ENCODE peak calls at places on chromosomes 5 and 9, in four cellular contexts. J is GM12865, K is heart right ventricle, G is adrenal gland. P is an unnamed sample.

GRCh38 chr5:156474251-156474650 is 147.3 kb downstream of the SGCD start:
- DNase-seq in J (no peak), K (peak), G (no peak), P (no peak)

GRCh38 chr9:138053996-138054752 is 176.6 kb downstream of the CACNA1B start:
- DNase-seq in J (no peak), K (no peak), G (peak), P (no peak)

GRCh38 chr9:16387382-16387781 is 483.1 kb downstream of the BNC2 start:
- DNase-seq in J (no peak), K (no peak), G (no peak), P (no peak)

GRCh38 chr5:2691530-2691929 is 59.9 kb downstream of the IRX2 start:
- DNase-seq in J (no peak), K (no peak), G (no peak), P (no peak)

GRCh38 chr5:42984307-42984706 is 55.8 kb downstream of the ANXA2R start:
- DNase-seq in J (no peak), K (no peak), G (no peak), P (no peak)

GRCh38 chr9:35367451-35367850 is 122.5 kb upstream of the RUSC2 start:
- DNase-seq in J (no peak), K (no peak), G (no peak), P (peak)

GRCh38 chr9:28212979-28213378 is 639.7 kb upstream of the C9orf72 start:
- DNase-seq in J (peak), K (no peak), G (no peak), P (peak)

GRCh38 chr9:134962065-134962997 is 44.6 kb upstream of the FCN1 start:
- DNase-seq in J (no peak), K (no peak), G (no peak), P (no peak)

GRCh38 chr9:109319072-109319630 is 1.7 kb downstream of the EPB41L4B start:
- DNase-seq in J (no peak), K (no peak), G (no peak), P (no peak)

GRCh38 chr9:87337335-87338074 is 160.2 kb upstream of the DAPK1 start:
- DNase-seq in J (no peak), K (no peak), G (no peak), P (no peak)

GRCh38 chr5:37133939-37134338 is 115.2 kb downstream of the CPLANE1 start:
- DNase-seq in J (no peak), K (no peak), G (no peak), P (peak)

GRCh38 chr9:133729646-133730281 is 8.4 kb downstream of the SARDH start:
- DNase-seq in J (no peak), K (no peak), G (peak), P (no peak)

GRCh38 chr5:80069918-80070318 is 34.8 kb downstream of the THBS4 start:
- DNase-seq in J (no peak), K (no peak), G (no peak), P (no peak)

GRCh38 chr5:9194509-9194908 is 351.4 kb downstream of the SEMA5A start:
- DNase-seq in J (no peak), K (no peak), G (no peak), P (peak)

GRCh38 chr5:43895876-43896275 is 292.9 kb downstream of the NNT start:
- DNase-seq in J (no peak), K (no peak), G (no peak), P (no peak)

GRCh38 chr5:107422494-107422893 is 248.2 kb downstream of the EFNA5 start:
- DNase-seq in J (peak), K (no peak), G (no peak), P (no peak)

GRCh38 chr5:133906303-133906702 is 62.1 kb downstream of the C5orf15 start:
- DNase-seq in J (peak), K (no peak), G (no peak), P (no peak)

GRCh38 chr5:134504629-134505300 is 20.7 kb upstream of the JADE2 start:
- DNase-seq in J (no peak), K (no peak), G (peak), P (no peak)

GRCh38 chr5:32597046-32597629 is 11.8 kb downstream of the SUB1 start:
- DNase-seq in J (no peak), K (no peak), G (no peak), P (no peak)

GRCh38 chr5:73494716-73495115 is 3.5 kb upstream of the BTF3 start:
- DNase-seq in J (no peak), K (no peak), G (no peak), P (no peak)

GRCh38 chr5:171457208-171457981 is 37.9 kb downstream of the FGF18 start:
- DNase-seq in J (no peak), K (no peak), G (no peak), P (no peak)

GRCh38 chr5:150645070-150645700 is 4.7 kb downstream of the SYNPO start:
- DNase-seq in J (no peak), K (peak), G (peak), P (peak)

GRCh38 chr9:89635007-89635742 is 30.4 kb downstream of the GADD45G start:
- DNase-seq in J (no peak), K (no peak), G (no peak), P (no peak)

GRCh38 chr5:122286547-122286946 is 25.5 kb upstream of the SNCAIP start:
- DNase-seq in J (no peak), K (no peak), G (no peak), P (no peak)

GRCh38 chr5:138911441-138911840 is 36.3 kb upstream of the LRRTM2 start:
- DNase-seq in J (no peak), K (no peak), G (no peak), P (peak)

GRCh38 chr9:105046907-105047651 is 119.1 kb upstream of the ABCA1 start:
- DNase-seq in J (no peak), K (no peak), G (no peak), P (no peak)

GRCh38 chr5:154202379-154203260 is 12.1 kb downstream of the GALNT10 start:
- DNase-seq in J (peak), K (no peak), G (no peak), P (no peak)

GRCh38 chr9:107750741-107751521 is 261.4 kb upstream of the KLF4 start:
- DNase-seq in J (peak), K (peak), G (peak), P (peak)

GRCh38 chr5:107570805-107571531 is 99.8 kb downstream of the EFNA5 start:
- DNase-seq in J (peak), K (no peak), G (no peak), P (no peak)

GRCh38 chr5:155943516-155944407 is 383.2 kb upstream of the SGCD start:
- DNase-seq in J (peak), K (peak), G (peak), P (no peak)

GRCh38 chr5:112420111-112420864 is 1.2 kb upstream of the EPB41L4A start:
- DNase-seq in J (peak), K (peak), G (peak), P (peak)

GRCh38 chr5:143693691-143694252 is 118.2 kb upstream of the HMHB1 start:
- DNase-seq in J (peak), K (no peak), G (no peak), P (no peak)

GRCh38 chr5:140855772-140856674 is at the start of gene PCDHA10:
- DNase-seq in J (no peak), K (no peak), G (no peak), P (no peak)

GRCh38 chr5:37086466-37087178 is 162.6 kb downstream of the CPLANE1 start:
- DNase-seq in J (no peak), K (no peak), G (no peak), P (peak)

GRCh38 chr5:139880416-139881144 is 85.0 kb downstream of the PSD2 start:
- DNase-seq in J (no peak), K (no peak), G (no peak), P (no peak)

GRCh38 chr9:70362952-70363351 is 51.5 kb downstream of the KLF9 start:
- DNase-seq in J (no peak), K (no peak), G (peak), P (no peak)

DNA sequence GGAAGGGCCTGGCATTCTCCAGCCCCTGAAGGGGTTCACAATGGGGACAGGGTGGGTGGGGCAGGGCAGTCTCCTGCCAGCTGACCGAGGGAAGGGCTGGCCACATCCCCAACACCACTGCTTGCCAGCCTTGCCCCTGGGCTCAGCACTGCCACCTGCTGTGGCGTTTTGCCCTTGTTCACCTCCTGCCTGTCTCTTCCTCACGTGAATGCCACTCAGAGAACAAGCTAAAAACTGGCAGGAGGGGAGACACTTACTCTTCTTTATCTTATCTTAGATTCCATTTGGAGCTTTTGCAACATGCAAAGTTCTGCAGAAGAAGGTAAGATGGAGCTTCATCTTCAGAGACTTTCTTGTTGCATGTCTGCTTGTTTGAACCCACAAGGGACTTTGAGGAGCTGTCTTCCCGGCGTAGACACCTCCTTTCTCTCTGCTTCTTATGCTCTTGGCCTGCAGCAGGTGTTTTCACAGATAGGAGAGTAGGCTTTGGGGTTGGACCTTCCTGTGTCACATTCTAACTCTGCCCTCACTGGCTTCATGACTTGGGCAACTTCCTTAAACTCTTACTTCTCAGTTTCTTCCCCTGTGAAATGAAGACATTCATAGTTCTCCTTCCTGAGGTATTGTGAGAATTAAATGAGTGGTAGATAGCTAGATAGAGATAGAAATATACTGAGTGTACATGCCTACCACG is 4.1 kb downstream of the LRSAM1 start:
- DNase-seq in J (peak), K (no peak), G (no peak), P (no peak)
- TF ChIP-seq CTCF in J (peak), K (peak), G (no peak), P (peak)

DNA sequence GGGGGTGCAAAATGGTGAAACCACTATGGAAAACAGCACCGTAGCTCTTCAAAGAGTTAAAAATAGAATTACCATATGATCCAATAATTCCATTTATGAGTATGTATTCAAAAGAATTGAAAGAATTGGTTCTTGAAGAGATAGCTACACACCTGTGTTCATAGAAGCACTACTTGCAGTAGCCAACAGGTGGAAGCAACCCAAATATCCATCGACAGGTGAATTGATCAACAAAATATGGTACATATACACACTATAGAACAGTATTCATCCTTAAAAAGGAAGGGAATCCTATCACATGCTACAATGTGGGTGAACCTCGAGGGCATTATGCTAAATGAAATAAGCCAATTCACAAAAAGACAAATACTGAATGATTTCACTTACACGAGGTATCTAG is 85.7 kb upstream of the VCAN start:
- DNase-seq in J (no peak), K (no peak), G (no peak), P (no peak)
- TF ChIP-seq CTCF in J (no peak), K (no peak), G (no peak), P (peak)

DNA sequence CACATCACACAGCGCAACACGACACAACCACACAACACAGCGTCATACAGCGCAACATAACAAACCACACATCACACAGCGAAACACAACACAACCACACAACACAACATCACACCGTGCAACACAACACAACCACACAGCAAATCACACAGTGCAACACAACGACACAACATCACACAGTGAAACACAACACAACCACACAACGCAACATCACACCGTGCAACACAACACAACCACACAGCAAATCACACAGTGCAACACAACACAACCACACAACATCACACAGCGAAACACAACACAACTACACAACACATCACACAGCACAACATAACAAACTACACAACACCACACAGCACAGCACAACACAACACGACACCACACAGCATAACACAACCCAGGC is 40.4 kb upstream of the PTCH1 start:
- DNase-seq in J (no peak), K (no peak), G (no peak), P (no peak)
- TF ChIP-seq CTCF in J (no peak), K (no peak), G (no peak), P (no peak)

GRCh38 chr9:128370752-128371621 is at the start of gene URM1:
- DNase-seq in J (peak), K (peak), G (peak), P (peak)
- TF ChIP-seq CTCF in J (no peak), K (peak), G (no peak), P (peak)

GRCh38 chr9:9912459-9912858 is 700.3 kb downstream of the PTPRD start:
- DNase-seq in J (no peak), K (no peak), G (no peak), P (no peak)
- TF ChIP-seq CTCF in J (peak), K (no peak), G (no peak), P (peak)